ENCODE peak calls at places on chromosomes 1 and 21, in six cellular contexts. K is HCT116, O is T-cell, P is neural progenitor cell, H is epithelial cell of prostate, Q is neural crest cell. S is an unnamed sample.

GRCh38 chr21:31630062-31630711 is 29.3 kb upstream of the SOD1 start:
- DNase-seq in K (peak), O (no peak), P (no peak), H (peak), Q (no peak), S (no peak)

GRCh38 chr1:51583532-51583931 is 33.4 kb upstream of the OSBPL9 start:
- DNase-seq in K (no peak), O (no peak), P (no peak), H (peak), Q (peak), S (no peak)

GRCh38 chr1:47893412-47893811 is 103.8 kb downstream of the TRABD2B start:
- DNase-seq in K (no peak), O (no peak), P (no peak), H (no peak), Q (no peak), S (no peak)

GRCh38 chr1:94936861-94937620 is 10.1 kb upstream of the CNN3 start:
- DNase-seq in K (no peak), O (no peak), P (no peak), H (no peak), Q (no peak), S (no peak)

GRCh38 chr21:35400233-35400939 is 351.3 kb upstream of the RUNX1 start:
- DNase-seq in K (peak), O (peak), P (peak), H (peak), Q (no peak), S (peak)

GRCh38 chr1:157580179-157580827 is 17.6 kb downstream of the FCRL4 start:
- DNase-seq in K (peak), O (peak), P (peak), H (peak), Q (peak), S (no peak)

GRCh38 chr21:42061195-42061865 is 9.8 kb upstream of the UMODL1 start:
- DNase-seq in K (no peak), O (no peak), P (no peak), H (no peak), Q (no peak), S (peak)

GRCh38 chr1:197738927-197739326 is 36.4 kb downstream of the DENND1B start:
- DNase-seq in K (no peak), O (no peak), P (no peak), H (no peak), Q (no peak), S (no peak)

GRCh38 chr1:246043556-246043955 is 463.5 kb downstream of the SMYD3 start:
- DNase-seq in K (no peak), O (no peak), P (peak), H (no peak), Q (no peak), S (no peak)

GRCh38 chr21:28193189-28193588 is 799.5 kb downstream of the LTN1 start:
- DNase-seq in K (no peak), O (no peak), P (no peak), H (no peak), Q (no peak), S (no peak)

GRCh38 chr1:160781129-160781808 is 14.7 kb upstream of the LY9 start:
- DNase-seq in K (no peak), O (no peak), P (no peak), H (no peak), Q (no peak), S (no peak)

GRCh38 chr1:151135433-151136385 is 10.7 kb downstream of the SEMA6C start:
- DNase-seq in K (no peak), O (no peak), P (no peak), H (no peak), Q (no peak), S (no peak)